ENCODE peak calls at places on chromosomes 13 and 19, in seven cellular contexts. G, Z, S, H, R, T and U are unnamed samples. For H3K27me3, the result is how much of the 10 kb centered on the place peaks cover.

GRCh38 chr13:28220166-28220565 is 81.8 kb downstream of the PAN3 start:
- DNase-seq in G (no peak), Z (no peak), S (peak), H (no peak), R (no peak), T (no peak), U (peak)

GRCh38 chr13:41588899-41589298 is 131.5 kb downstream of the RGCC start:
- DNase-seq in G (no peak), Z (no peak), S (peak), H (peak), R (no peak), T (no peak), U (peak)

GRCh38 chr13:77752512-77753069 is 55.1 kb downstream of the SLAIN1 start:
- DNase-seq in G (no peak), Z (no peak), S (no peak), H (no peak), R (no peak), T (peak), U (no peak)

GRCh38 chr13:70339738-70340137 is 231.5 kb upstream of the KLHL1 start:
- DNase-seq in G (peak), Z (peak), S (no peak), H (peak), R (no peak), T (peak), U (peak)

GRCh38 chr13:106804996-106805395 is 237.1 kb upstream of the ARGLU1 start:
- DNase-seq in G (no peak), Z (no peak), S (no peak), H (no peak), R (no peak), T (no peak), U (no peak)

GRCh38 chr13:49295231-49295630 is 47.5 kb downstream of the CDADC1 start:
- DNase-seq in G (no peak), Z (no peak), S (no peak), H (no peak), R (no peak), T (no peak), U (no peak)

GRCh38 chr13:69928262-69928661 is 179.4 kb upstream of the ATXN8OS start:
- DNase-seq in G (no peak), Z (no peak), S (no peak), H (no peak), R (no peak), T (no peak), U (no peak)

GRCh38 chr19:53903055-53903680 is 5.9 kb upstream of the CACNG7 start:
- DNase-seq in G (peak), Z (no peak), S (peak), H (peak), R (peak), T (peak), U (peak)

GRCh38 chr13:98226520-98226919 is 49.5 kb upstream of the RNF113B start:
- DNase-seq in G (no peak), Z (no peak), S (no peak), H (no peak), R (no peak), T (no peak), U (no peak)

GRCh38 chr19:13132471-13133166 is 14.6 kb downstream of the NACC1 start:
- DNase-seq in G (peak), Z (no peak), S (peak), H (no peak), R (no peak), T (no peak), U (peak)

GRCh38 chr19:16379521-16380313 is 55.1 kb downstream of the KLF2 start:
- DNase-seq in G (no peak), Z (no peak), S (no peak), H (no peak), R (no peak), T (no peak), U (no peak)

DNA sequence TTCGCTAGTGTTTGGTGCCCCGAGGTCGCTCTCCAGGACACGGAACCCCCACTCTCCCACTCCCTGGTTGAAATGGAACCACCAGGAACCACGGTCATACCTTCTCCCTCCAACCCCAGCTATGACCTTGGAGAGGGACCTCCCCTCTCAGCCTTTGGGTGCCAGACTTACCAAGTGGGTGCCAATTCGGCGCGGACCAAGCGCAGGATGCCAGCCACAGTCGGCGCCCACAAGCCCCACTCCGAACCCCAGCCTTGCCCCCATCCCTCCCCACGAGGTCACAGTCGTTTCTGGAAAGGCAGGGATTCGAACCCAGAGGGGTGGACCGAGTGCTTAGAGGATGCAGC is 910 bp downstream of the PDE4C start:
- DNase-seq in G (no peak), Z (no peak), S (no peak), H (no peak), R (no peak), T (no peak), U (no peak)
- H3K27me3 ChIP-seq in G (under half), Z (under half), S (under half), H (under half), R (under half), T (under half), U (under half)

GRCh38 chr19:15337202-15337601 is 4.9 kb upstream of the BRD4 start:
- DNase-seq in G (no peak), Z (no peak), S (peak), H (no peak), R (no peak), T (no peak), U (peak)
- H2AK5ac ChIP-seq in G (no peak), Z (no peak), S (no peak), H (no peak), R (no peak), T (no peak), U (no peak)

GRCh38 chr19:6649189-6649588 is 20.8 kb downstream of the TNFSF14 start:
- DNase-seq in G (no peak), Z (no peak), S (no peak), H (no peak), R (no peak), T (no peak), U (no peak)

GRCh38 chr19:6654347-6655310 is 15.3 kb downstream of the TNFSF14 start:
- DNase-seq in G (no peak), Z (no peak), S (no peak), H (no peak), R (no peak), T (no peak), U (no peak)

GRCh38 chr19:6648141-6648715 is 21.7 kb downstream of the TNFSF14 start:
- DNase-seq in G (no peak), Z (no peak), S (no peak), H (no peak), R (no peak), T (no peak), U (no peak)

DNA sequence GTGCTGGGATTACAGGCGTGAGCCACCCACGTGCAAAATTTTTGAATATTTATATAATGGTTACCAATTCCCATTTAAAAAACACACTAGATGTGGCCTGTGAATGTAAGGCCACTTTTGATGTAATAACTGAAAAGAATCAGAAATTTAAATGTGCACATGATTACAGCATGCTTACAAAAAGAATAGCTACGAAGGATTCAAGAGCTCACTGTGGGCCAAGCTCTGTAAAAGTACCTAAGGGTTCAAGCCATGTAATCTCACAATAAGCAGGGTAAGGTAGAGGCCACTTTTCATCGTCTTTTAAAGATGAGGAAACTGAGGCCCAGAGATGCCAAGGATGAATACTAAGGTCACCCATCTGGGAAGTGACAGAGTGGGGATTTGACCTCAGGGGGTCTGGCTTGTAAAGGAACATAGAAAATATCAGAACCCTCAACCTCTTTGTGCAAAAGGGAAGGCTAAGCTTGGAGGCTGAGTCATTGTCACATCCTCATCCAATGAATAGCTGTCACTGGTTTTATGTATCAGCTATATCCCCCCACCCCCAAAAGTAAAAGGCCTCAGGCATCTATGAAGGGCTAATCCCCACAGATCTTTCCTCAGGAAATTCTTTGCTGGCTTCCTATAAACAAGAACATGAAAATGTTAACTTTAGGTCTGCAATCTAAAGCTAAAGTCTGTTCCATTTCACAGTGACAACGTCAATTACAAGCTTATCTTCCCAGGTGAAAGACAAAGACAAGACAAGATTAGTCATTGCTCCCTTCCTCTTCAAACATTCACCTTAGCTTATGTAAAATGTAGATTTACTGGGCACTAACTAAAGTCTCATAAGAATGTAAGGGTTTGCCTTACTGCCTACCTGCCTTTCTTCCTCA is 17.5 kb downstream of the TNFSF14 start:
- DNase-seq in G (no peak), Z (no peak), S (no peak), H (peak), R (no peak), T (no peak), U (no peak)
- H3K4me2 ChIP-seq in G (no peak), Z (no peak), S (no peak), H (no peak), R (no peak), T (peak), U (no peak)

DNA sequence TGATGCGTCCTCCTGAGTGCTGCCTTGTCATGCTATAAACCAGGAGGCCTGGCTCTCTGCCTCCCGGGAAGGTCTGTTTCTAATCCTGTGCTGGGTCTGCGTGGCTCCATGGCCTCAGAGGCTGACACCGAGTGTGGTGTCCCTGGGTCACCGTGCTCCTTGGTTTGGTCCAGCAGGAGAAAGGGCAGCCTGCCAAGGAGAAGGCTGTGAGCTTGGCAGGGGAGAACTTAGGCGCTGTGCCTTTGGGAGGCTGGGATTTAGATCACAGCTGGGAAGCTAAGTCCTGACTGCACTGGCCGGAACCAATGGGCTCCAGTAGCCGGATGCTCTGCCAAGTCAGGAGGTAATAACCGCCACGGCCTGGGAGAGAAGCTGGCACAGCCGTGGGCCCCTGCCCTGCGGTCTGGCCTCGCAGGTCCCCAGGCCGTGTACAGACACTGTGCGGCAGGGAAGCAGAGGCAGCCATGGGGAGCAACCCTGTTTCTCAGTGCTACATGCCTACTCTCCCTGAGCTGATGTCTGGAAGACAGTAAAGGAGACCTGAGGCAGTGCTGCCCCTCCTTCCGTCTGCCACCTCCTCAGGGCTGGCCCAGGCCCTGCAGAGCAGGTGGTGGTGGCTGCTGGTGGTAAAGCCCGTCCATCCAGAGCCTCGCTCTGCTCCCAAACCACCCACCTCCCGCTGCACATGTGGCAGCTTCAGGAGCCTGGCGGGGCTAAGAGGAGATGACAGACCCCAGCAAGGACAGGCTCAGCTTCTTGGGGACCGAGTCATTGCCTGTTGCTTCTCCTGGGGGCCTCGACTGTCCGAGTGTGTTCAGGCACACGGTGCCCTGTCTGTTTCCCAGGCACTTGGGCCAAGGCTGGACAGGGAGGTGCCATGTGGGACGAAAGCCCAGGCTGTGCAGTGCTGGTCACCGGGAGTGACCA is 44.9 kb downstream of the C13orf46 start:
- DNase-seq in G (peak), Z (no peak), S (peak), H (no peak), R (no peak), T (no peak), U (peak)
- H3K27me3 ChIP-seq in G (under half), Z (under half), S (under half), H (under half), R (under half), T (under half), U (under half)

DNA sequence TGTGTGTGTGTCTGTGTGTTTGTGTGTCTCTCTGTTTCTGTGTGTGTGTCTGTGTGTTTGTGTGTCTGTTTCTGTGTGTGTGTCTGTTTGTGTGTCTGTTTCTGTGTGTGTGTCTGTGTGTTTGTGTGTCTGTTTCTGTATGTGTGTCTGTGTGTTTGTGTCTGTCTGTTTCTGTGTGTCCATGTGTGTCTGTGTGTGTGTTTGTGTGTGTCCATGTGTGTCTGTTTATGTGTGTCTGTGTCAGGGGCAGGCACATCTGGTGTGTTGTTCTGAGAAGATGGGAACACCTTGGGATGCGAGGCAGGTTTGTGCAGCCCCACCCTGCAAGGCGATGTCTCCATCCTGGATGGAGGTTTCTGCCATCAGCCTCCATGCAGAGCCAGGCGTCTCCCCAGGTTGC is 275.8 kb upstream of the SOX1 start:
- DNase-seq in G (no peak), Z (no peak), S (no peak), H (no peak), R (no peak), T (no peak), U (no peak)
- H2AK5ac ChIP-seq in G (no peak), Z (peak), S (no peak), H (no peak), R (no peak), T (no peak), U (no peak)

GRCh38 chr19:55442372-55443044 is 592 bp downstream of the SHISA7 start:
- DNase-seq in G (peak), Z (no peak), S (no peak), H (no peak), R (no peak), T (no peak), U (no peak)
- H3K4me2 ChIP-seq in G (peak), Z (peak), S (no peak), H (no peak), R (peak), T (no peak), U (no peak)

GRCh38 chr19:49132974-49133609 is 13.7 kb downstream of the PPFIA3 start:
- DNase-seq in G (peak), Z (no peak), S (no peak), H (peak), R (no peak), T (no peak), U (no peak)
- H3K27me3 ChIP-seq in G (under half), Z (under half), S (under half), H (under half), R (under half), T (under half), U (under half)

GRCh38 chr19:2756921-2757881 is 17.4 kb upstream of the SLC39A3 start:
- DNase-seq in G (no peak), Z (no peak), S (no peak), H (no peak), R (no peak), T (no peak), U (no peak)
- H2AK5ac ChIP-seq in G (no peak), Z (no peak), S (no peak), H (no peak), R (no peak), T (no peak), U (no peak)

DNA sequence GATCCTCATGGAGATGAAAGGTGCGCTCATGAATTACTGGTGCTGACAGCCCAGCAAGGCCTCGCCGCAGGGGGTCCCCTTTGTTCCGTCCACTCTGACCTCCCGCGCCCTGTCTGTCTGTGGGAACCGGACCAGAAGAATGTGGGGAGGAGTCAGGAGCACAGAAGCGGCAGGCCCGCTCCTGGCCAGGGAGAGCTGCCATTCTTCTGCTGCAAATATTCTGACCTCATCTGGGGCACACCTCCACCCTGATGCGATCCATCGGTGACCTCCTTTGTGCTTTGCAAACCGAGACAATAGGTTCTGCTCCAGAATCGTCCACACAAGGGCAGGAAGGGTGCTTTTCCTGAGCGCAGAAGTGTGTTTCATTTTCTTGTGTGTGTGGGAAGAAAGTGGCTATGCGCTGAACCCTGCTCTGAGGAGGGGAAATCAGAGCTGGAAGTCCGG is 138.0 kb downstream of the SOX1 start:
- DNase-seq in G (peak), Z (no peak), S (no peak), H (peak), R (peak), T (no peak), U (no peak)
- H3K4me2 ChIP-seq in G (peak), Z (peak), S (no peak), H (peak), R (peak), T (peak), U (no peak)